ENCODE peak calls at places on chromosome 2, in ten cellular contexts. J, O, D, N, V, H, Z, X, F and B are unnamed samples.
A peak's percentile ranks its signal among the peaks of the same experiment; 100 is the strongest.

GRCh38 chr2:136116111-136116812 is 1.7 kb downstream of the CXCR4 start:
- DNase-seq in J (peak; percentile 37), H (no peak), O (peak; percentile 83), Z (no peak), D (peak; percentile 41), X (peak; percentile 43), N (peak; percentile 55), F (peak; percentile 61), V (peak; percentile 30), B (no peak)

GRCh38 chr2:105812180-105813044 is 67.7 kb downstream of the NCK2 start:
- DNase-seq in F (no peak), V (peak; percentile 58), X (no peak), J (no peak), Z (no peak), D (no peak), O (no peak), H (peak; percentile 87), N (peak; percentile 73), B (peak; percentile 53)

GRCh38 chr2:121532347-121532766 is 1.7 kb downstream of the RNU4ATAC start:
- DNase-seq in V (no peak), J (no peak), O (no peak), Z (no peak), N (no peak), D (no peak), X (no peak), F (no peak), H (peak; percentile 70), B (no peak)

GRCh38 chr2:24819442-24820174 is 26.4 kb downstream of the CENPO start:
- DNase-seq in J (no peak), H (no peak), X (no peak), D (no peak), N (no peak), O (no peak), F (peak; percentile 13), V (peak; percentile 10), Z (peak; percentile 12), B (no peak)

GRCh38 chr2:72722492-72723090 is 103.2 kb downstream of the EXOC6B start:
- DNase-seq in V (no peak), H (peak; percentile 17), J (no peak), N (no peak), O (no peak), F (no peak), Z (no peak), D (no peak), X (no peak), B (no peak)

GRCh38 chr2:173077506-173078177 is 2.0 kb downstream of the MAP3K20 start:
- DNase-seq in V (no peak), H (peak; percentile 79), D (no peak), Z (no peak), F (no peak), X (peak; percentile 71), N (no peak), O (no peak), J (no peak), B (no peak)

GRCh38 chr2:173657996-173658717 is 303.5 kb downstream of the CDCA7 start:
- DNase-seq in D (no peak), V (no peak), H (peak; percentile 96), N (peak; percentile 56), O (no peak), F (no peak), X (peak; percentile 95), Z (peak; percentile 21), J (peak; percentile 18), B (no peak)

GRCh38 chr2:64859208-64860161 is 129.7 kb upstream of the SLC1A4 start:
- DNase-seq in N (peak; percentile 88), O (peak; percentile 55), X (peak; percentile 96), Z (peak; percentile 90), J (peak; percentile 92), V (peak; percentile 93), D (peak; percentile 41), H (peak; percentile 94), F (peak; percentile 96), B (peak; percentile 91)

GRCh38 chr2:144452169-144453038 is 67.5 kb downstream of the ZEB2 start:
- DNase-seq in F (no peak), D (no peak), V (peak; percentile 28), N (peak; percentile 12), H (no peak), Z (no peak), X (no peak), O (no peak), J (no peak), B (no peak)

GRCh38 chr2:68909793-68910674 is 38.8 kb upstream of the BMP10 start:
- DNase-seq in Z (peak; percentile 76), F (peak; percentile 84), J (peak; percentile 42), H (peak; percentile 69), X (peak; percentile 84), V (peak; percentile 88), D (peak; percentile 72), O (peak; percentile 92), N (peak; percentile 83), B (peak; percentile 77)

GRCh38 chr2:5692561-5693287 is 540 bp downstream of the SOX11 start:
- DNase-seq in V (no peak), N (peak; percentile 58), D (peak; percentile 45), J (no peak), X (no peak), Z (no peak), F (no peak), H (no peak), O (no peak), B (no peak)

DNA sequence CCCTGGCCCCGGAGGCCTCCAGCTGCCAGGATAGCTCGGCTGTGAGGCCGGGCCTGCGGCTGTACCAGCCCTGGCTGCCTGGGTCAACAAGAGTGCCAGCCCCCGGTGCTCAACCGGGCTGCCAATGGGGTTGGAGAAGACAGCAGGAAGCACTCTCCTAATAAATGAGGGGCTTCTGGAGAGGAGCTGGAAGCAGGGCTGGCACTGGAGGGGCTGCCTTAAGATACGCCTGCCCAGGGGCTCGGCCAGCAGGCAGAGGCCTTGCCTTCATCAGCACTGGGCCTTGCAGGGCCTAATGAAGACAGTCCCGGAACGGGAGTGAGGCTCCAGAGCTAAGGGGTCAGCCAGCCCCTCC is 73.6 kb downstream of the TEX51 start:
- DNase-seq in F (no peak), X (no peak), N (no peak), J (no peak), Z (no peak), O (no peak), D (no peak), V (no peak), H (no peak), B (no peak)
- TF ChIP-seq CTCF in F (peak; percentile 40), X (no peak), N (no peak), J (no peak), Z (no peak), O (no peak), D (peak; percentile 15), V (no peak), H (no peak), B (no peak)

DNA sequence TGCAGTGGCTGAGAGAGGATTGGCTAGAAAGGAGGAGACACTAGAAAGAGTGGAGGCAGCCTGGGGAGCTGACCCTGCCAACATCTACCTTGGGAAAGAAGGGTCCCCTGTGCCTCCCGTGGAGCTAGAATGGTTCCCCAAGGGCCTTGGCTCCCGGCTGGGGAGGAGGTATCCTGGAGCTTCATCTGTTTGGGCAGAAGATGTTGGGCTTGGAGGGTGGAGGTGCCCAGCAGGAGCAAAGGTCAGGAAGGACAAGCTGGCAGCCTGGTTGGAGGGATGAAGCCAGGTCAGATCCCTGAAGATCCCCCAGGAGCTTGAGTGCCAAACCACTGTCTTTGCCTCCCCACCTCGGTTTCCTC is 2.9 kb downstream of the ATP6V1B1 start:
- DNase-seq in N (peak; percentile 1), H (no peak), Z (no peak), F (no peak), O (no peak), J (no peak), D (no peak), X (no peak), V (no peak), B (no peak)
- TF ChIP-seq CTCF in N (no peak), H (no peak), Z (no peak), F (no peak), O (no peak), J (no peak), D (no peak), X (no peak), V (no peak), B (no peak)

DNA sequence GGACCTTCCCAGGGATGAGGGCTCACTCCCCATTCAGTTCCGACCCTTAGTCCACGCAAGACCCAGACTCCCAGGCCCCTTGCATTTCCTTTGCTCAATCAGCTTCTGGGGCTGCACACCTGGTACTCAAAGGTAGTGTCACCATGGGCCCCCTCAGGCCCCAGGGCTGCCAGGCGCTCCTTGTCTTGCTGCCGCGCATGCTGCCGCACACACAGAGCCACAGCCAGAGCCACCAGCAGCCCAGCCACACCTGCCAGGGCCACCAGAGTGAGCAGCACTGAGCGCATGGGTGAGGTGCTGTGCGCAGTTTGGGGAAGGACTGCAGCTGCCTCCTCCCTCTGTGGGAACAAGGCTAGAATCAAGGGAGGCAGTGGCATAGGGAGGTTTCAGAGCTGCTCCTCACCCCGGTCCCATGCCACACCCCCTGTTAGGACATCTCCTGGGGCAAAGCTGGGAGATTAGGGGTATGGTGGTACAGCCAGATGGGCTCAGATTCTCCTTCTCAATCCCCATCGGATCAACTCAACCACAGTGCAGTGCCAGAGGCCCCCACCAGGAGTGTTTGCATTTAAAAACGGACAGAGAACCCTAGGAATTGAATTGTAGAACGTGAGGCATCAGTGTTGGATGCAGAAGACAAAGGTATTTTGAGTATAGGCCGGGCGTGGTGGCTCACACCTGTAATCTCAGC is 11.3 kb downstream of the PTPRN start:
- DNase-seq in D (no peak), X (no peak), H (no peak), N (no peak), Z (no peak), O (no peak), V (no peak), J (no peak), F (no peak), B (no peak)
- TF ChIP-seq CTCF in D (no peak), X (no peak), H (peak; percentile 32), N (no peak), Z (no peak), O (no peak), V (no peak), J (no peak), F (no peak), B (no peak)

DNA sequence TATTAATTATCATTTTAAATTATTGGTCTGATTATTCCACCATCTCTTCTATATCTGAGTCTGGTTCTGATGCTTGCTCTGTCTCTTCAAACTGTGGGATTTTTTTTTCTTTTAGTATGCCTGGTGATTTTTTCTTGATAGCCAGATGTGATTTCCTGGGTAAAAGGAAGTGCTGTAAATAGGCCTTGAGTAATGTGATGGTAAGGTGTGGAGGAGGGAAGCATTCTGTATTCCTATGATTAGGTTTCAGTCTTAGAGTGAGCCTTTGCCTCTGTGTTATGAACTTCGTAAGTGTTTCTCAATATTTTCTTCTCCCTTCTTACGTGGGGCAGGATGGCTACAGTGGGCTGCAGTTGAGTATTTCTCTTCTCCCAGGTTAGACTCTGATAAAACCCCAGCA is 103.0 kb downstream of the EHBP1 start:
- DNase-seq in V (no peak), F (no peak), N (no peak), O (no peak), J (no peak), X (no peak), H (no peak), D (no peak), Z (no peak), B (no peak)
- TF ChIP-seq CTCF in V (no peak), F (no peak), N (no peak), O (no peak), J (no peak), X (no peak), H (no peak), D (no peak), Z (no peak), B (no peak)